ENCODE peak calls at places on chromosome 9, in ten cellular contexts. One of them, this sample, is unnamed.

GRCh38 chr9:130325921-130326320 is 60.4 kb downstream of the HMCN2 start:
- DNase-seq in prostate gland: no peak
- DNase-seq in upper lobe of left lung: no peak
- DNase-seq in suprapubic skin: no peak
- DNase-seq in K562: no peak
- DNase-seq in spleen: no peak
- DNase-seq in HCT116: no peak
- DNase-seq in stomach: no peak
- DNase-seq in endothelial cell of umbilical vein: no peak
- DNase-seq in sigmoid colon: no peak
- DNase-seq in this sample: no peak

GRCh38 chr9:95459867-95460626 is 56.7 kb downstream of the PTCH1 start:
- DNase-seq in prostate gland: no peak
- DNase-seq in upper lobe of left lung: no peak
- DNase-seq in suprapubic skin: no peak
- DNase-seq in K562: no peak
- DNase-seq in spleen: no peak
- DNase-seq in HCT116: no peak
- DNase-seq in stomach: no peak
- DNase-seq in endothelial cell of umbilical vein: no peak
- DNase-seq in sigmoid colon: no peak
- DNase-seq in this sample: no peak

GRCh38 chr9:99563364-99563763 is 258.3 kb upstream of the NR4A3 start:
- DNase-seq in prostate gland: no peak
- DNase-seq in upper lobe of left lung: no peak
- DNase-seq in suprapubic skin: no peak
- DNase-seq in K562: peak
- DNase-seq in spleen: no peak
- DNase-seq in HCT116: no peak
- DNase-seq in stomach: no peak
- DNase-seq in endothelial cell of umbilical vein: no peak
- DNase-seq in sigmoid colon: no peak
- DNase-seq in this sample: no peak

GRCh38 chr9:95641591-95641990 is 124.8 kb upstream of the PTCH1 start:
- DNase-seq in prostate gland: no peak
- DNase-seq in upper lobe of left lung: no peak
- DNase-seq in suprapubic skin: no peak
- DNase-seq in K562: peak
- DNase-seq in spleen: no peak
- DNase-seq in HCT116: no peak
- DNase-seq in stomach: no peak
- DNase-seq in endothelial cell of umbilical vein: no peak
- DNase-seq in sigmoid colon: no peak
- DNase-seq in this sample: no peak

GRCh38 chr9:131739192-131739961 is 499 bp downstream of the RAPGEF1 start:
- DNase-seq in prostate gland: no peak
- DNase-seq in upper lobe of left lung: peak
- DNase-seq in suprapubic skin: no peak
- DNase-seq in K562: peak
- DNase-seq in spleen: peak
- DNase-seq in HCT116: no peak
- DNase-seq in stomach: peak
- DNase-seq in endothelial cell of umbilical vein: peak
- DNase-seq in sigmoid colon: peak
- DNase-seq in this sample: no peak

GRCh38 chr9:132162764-132163456 is 1.1 kb downstream of the NTNG2 start:
- DNase-seq in prostate gland: no peak
- DNase-seq in upper lobe of left lung: no peak
- DNase-seq in suprapubic skin: no peak
- DNase-seq in K562: no peak
- DNase-seq in spleen: peak
- DNase-seq in HCT116: no peak
- DNase-seq in stomach: no peak
- DNase-seq in endothelial cell of umbilical vein: no peak
- DNase-seq in sigmoid colon: no peak
- DNase-seq in this sample: no peak

GRCh38 chr9:130383979-130384676 is 60.6 kb upstream of the ASS1 start:
- DNase-seq in prostate gland: no peak
- DNase-seq in upper lobe of left lung: no peak
- DNase-seq in suprapubic skin: no peak
- DNase-seq in K562: no peak
- DNase-seq in spleen: no peak
- DNase-seq in HCT116: no peak
- DNase-seq in stomach: no peak
- DNase-seq in endothelial cell of umbilical vein: no peak
- DNase-seq in sigmoid colon: no peak
- DNase-seq in this sample: no peak

GRCh38 chr9:124320062-124320973 is 62.6 kb downstream of the NEK6 start:
- DNase-seq in prostate gland: peak
- DNase-seq in upper lobe of left lung: peak
- DNase-seq in suprapubic skin: no peak
- DNase-seq in K562: peak
- DNase-seq in spleen: peak
- DNase-seq in HCT116: peak
- DNase-seq in stomach: peak
- DNase-seq in endothelial cell of umbilical vein: peak
- DNase-seq in sigmoid colon: peak
- DNase-seq in this sample: peak

GRCh38 chr9:129319938-129320481 is 141.9 kb upstream of the IER5L start:
- DNase-seq in prostate gland: no peak
- DNase-seq in upper lobe of left lung: peak
- DNase-seq in suprapubic skin: peak
- DNase-seq in K562: no peak
- DNase-seq in spleen: no peak
- DNase-seq in HCT116: no peak
- DNase-seq in stomach: peak
- DNase-seq in endothelial cell of umbilical vein: no peak
- DNase-seq in sigmoid colon: peak
- DNase-seq in this sample: peak

GRCh38 chr9:129322022-129322621 is 144.1 kb upstream of the IER5L start:
- DNase-seq in prostate gland: no peak
- DNase-seq in upper lobe of left lung: peak
- DNase-seq in suprapubic skin: peak
- DNase-seq in K562: no peak
- DNase-seq in spleen: peak
- DNase-seq in HCT116: no peak
- DNase-seq in stomach: no peak
- DNase-seq in endothelial cell of umbilical vein: no peak
- DNase-seq in sigmoid colon: peak
- DNase-seq in this sample: peak

GRCh38 chr9:129319076-129319937 is 141.2 kb upstream of the IER5L start:
- DNase-seq in prostate gland: no peak
- DNase-seq in upper lobe of left lung: peak
- DNase-seq in suprapubic skin: peak
- DNase-seq in K562: no peak
- DNase-seq in spleen: peak
- DNase-seq in HCT116: no peak
- DNase-seq in stomach: peak
- DNase-seq in endothelial cell of umbilical vein: no peak
- DNase-seq in sigmoid colon: peak
- DNase-seq in this sample: no peak

GRCh38 chr9:129321511-129322021 is 143.5 kb upstream of the IER5L start:
- DNase-seq in prostate gland: no peak
- DNase-seq in upper lobe of left lung: peak
- DNase-seq in suprapubic skin: no peak
- DNase-seq in K562: no peak
- DNase-seq in spleen: no peak
- DNase-seq in HCT116: no peak
- DNase-seq in stomach: peak
- DNase-seq in endothelial cell of umbilical vein: no peak
- DNase-seq in sigmoid colon: peak
- DNase-seq in this sample: no peak

GRCh38 chr9:129320575-129321311 is 142.7 kb upstream of the IER5L start:
- DNase-seq in prostate gland: peak
- DNase-seq in upper lobe of left lung: peak
- DNase-seq in suprapubic skin: peak
- DNase-seq in K562: peak
- DNase-seq in spleen: peak
- DNase-seq in HCT116: no peak
- DNase-seq in stomach: peak
- DNase-seq in endothelial cell of umbilical vein: peak
- DNase-seq in sigmoid colon: peak
- DNase-seq in this sample: peak
- TF ChIP-seq POLR2A in prostate gland: peak
- TF ChIP-seq POLR2A in upper lobe of left lung: no peak
- TF ChIP-seq POLR2A in suprapubic skin: peak
- TF ChIP-seq POLR2A in K562: no peak
- TF ChIP-seq POLR2A in spleen: no peak
- TF ChIP-seq POLR2A in HCT116: no peak
- TF ChIP-seq POLR2A in stomach: peak
- TF ChIP-seq POLR2A in endothelial cell of umbilical vein: no peak
- TF ChIP-seq POLR2A in sigmoid colon: no peak
- TF ChIP-seq POLR2A in this sample: no peak

GRCh38 chr9:136949817-136950655 is 2.0 kb upstream of the LCN12 start:
- DNase-seq in prostate gland: peak
- DNase-seq in upper lobe of left lung: peak
- DNase-seq in suprapubic skin: peak
- DNase-seq in K562: peak
- DNase-seq in spleen: peak
- DNase-seq in HCT116: peak
- DNase-seq in stomach: peak
- DNase-seq in endothelial cell of umbilical vein: peak
- DNase-seq in sigmoid colon: peak
- DNase-seq in this sample: peak

GRCh38 chr9:136949239-136949816 is 2.7 kb upstream of the LCN12 start:
- DNase-seq in prostate gland: no peak
- DNase-seq in upper lobe of left lung: no peak
- DNase-seq in suprapubic skin: no peak
- DNase-seq in K562: no peak
- DNase-seq in spleen: peak
- DNase-seq in HCT116: no peak
- DNase-seq in stomach: no peak
- DNase-seq in endothelial cell of umbilical vein: no peak
- DNase-seq in sigmoid colon: no peak
- DNase-seq in this sample: no peak

GRCh38 chr9:136952354-136952855 is 332 bp downstream of the LCN12 start:
- DNase-seq in prostate gland: no peak
- DNase-seq in upper lobe of left lung: no peak
- DNase-seq in suprapubic skin: no peak
- DNase-seq in K562: no peak
- DNase-seq in spleen: peak
- DNase-seq in HCT116: no peak
- DNase-seq in stomach: no peak
- DNase-seq in endothelial cell of umbilical vein: no peak
- DNase-seq in sigmoid colon: no peak
- DNase-seq in this sample: no peak

GRCh38 chr9:136951541-136952353 is at the start of gene LCN12:
- DNase-seq in prostate gland: no peak
- DNase-seq in upper lobe of left lung: no peak
- DNase-seq in suprapubic skin: no peak
- DNase-seq in K562: no peak
- DNase-seq in spleen: peak
- DNase-seq in HCT116: no peak
- DNase-seq in stomach: no peak
- DNase-seq in endothelial cell of umbilical vein: no peak
- DNase-seq in sigmoid colon: no peak
- DNase-seq in this sample: no peak

DNA sequence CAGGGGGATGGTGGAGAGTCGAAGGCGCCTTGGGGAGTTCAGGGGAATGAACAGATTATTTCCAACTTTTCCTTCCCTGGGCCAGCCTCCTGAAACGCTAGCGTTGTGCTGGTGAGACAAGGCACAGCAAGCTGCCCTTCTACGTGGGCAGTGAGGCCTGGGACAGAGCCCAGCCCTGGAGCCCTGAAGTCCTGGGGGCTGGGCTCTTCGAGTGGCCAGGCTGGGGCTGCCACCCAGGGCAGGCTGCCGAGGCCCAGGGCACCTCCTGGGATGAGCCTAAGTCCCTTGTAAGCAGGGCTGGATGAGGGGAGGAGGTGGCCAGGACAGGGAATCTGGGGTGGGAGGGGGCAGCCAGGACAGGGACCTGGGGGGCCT is 1.4 kb upstream of the LCN12 start:
- DNase-seq in prostate gland: no peak
- DNase-seq in upper lobe of left lung: no peak
- DNase-seq in suprapubic skin: no peak
- DNase-seq in K562: no peak
- DNase-seq in spleen: no peak
- DNase-seq in HCT116: no peak
- DNase-seq in stomach: no peak
- DNase-seq in endothelial cell of umbilical vein: no peak
- DNase-seq in sigmoid colon: no peak
- DNase-seq in this sample: no peak
- H3K4me3 ChIP-seq in prostate gland: peak
- H3K4me3 ChIP-seq in upper lobe of left lung: no peak
- H3K4me3 ChIP-seq in suprapubic skin: peak
- H3K4me3 ChIP-seq in K562: peak
- H3K4me3 ChIP-seq in spleen: peak
- H3K4me3 ChIP-seq in HCT116: peak
- H3K4me3 ChIP-seq in stomach: peak
- H3K4me3 ChIP-seq in endothelial cell of umbilical vein: peak
- H3K4me3 ChIP-seq in sigmoid colon: no peak
- H3K4me3 ChIP-seq in this sample: peak

DNA sequence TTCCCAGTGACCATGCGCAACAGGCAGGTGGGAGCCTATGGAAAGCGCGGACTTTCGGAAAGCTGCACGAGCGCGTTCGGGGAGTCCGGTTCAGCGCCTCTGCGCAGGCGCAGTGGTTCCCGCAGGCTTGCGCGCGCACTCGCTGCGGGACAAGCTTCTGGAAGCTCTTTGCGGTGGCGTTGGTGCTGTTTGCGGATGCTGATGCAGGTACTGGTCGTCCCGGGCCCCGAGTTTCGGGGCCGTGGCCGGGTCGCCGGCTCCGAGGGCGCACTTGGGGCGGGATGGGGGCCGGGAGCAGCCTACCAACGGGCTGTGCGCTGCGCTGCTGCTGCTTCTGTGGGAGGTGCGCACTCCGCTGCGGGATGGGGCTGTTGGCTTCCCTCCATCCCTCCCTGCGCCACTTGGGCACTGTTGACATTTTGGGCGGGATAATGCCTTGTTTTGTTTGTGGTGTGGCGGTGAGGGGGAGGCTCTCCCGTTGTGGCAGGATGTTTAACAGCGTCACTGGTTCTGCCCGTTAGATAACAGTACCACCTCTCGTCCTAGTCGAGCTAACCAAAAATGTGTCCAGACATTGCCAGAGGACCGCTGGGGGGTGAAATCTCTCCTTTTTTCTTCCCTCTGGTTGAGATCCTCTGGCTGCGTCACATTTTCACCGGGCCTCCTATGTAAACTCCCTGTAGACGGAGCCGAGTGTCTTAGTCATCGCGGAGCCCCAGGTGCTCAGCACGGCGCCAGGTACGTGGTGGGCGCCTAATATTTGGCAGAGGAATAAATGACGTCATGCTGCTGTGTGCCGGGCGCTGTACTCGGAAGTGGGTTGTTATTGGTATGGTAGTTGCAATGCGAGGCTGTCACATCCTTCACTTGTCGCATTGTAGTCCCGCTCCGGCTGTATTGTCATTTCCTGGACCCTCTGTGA is at the start of gene ZNF483:
- DNase-seq in prostate gland: peak
- DNase-seq in upper lobe of left lung: peak
- DNase-seq in suprapubic skin: no peak
- DNase-seq in K562: peak
- DNase-seq in spleen: peak
- DNase-seq in HCT116: peak
- DNase-seq in stomach: peak
- DNase-seq in endothelial cell of umbilical vein: peak
- DNase-seq in sigmoid colon: peak
- DNase-seq in this sample: peak
- TF ChIP-seq POLR2AphosphoS5 in prostate gland: peak
- TF ChIP-seq POLR2AphosphoS5 in upper lobe of left lung: no peak
- TF ChIP-seq POLR2AphosphoS5 in suprapubic skin: no peak
- TF ChIP-seq POLR2AphosphoS5 in K562: no peak
- TF ChIP-seq POLR2AphosphoS5 in spleen: peak
- TF ChIP-seq POLR2AphosphoS5 in HCT116: peak
- TF ChIP-seq POLR2AphosphoS5 in stomach: peak
- TF ChIP-seq POLR2AphosphoS5 in endothelial cell of umbilical vein: no peak
- TF ChIP-seq POLR2AphosphoS5 in sigmoid colon: peak
- TF ChIP-seq POLR2AphosphoS5 in this sample: peak

GRCh38 chr9:107485451-107486043 is 4.0 kb downstream of the KLF4 start:
- DNase-seq in prostate gland: no peak
- DNase-seq in upper lobe of left lung: no peak
- DNase-seq in suprapubic skin: no peak
- DNase-seq in K562: no peak
- DNase-seq in spleen: no peak
- DNase-seq in HCT116: no peak
- DNase-seq in stomach: no peak
- DNase-seq in endothelial cell of umbilical vein: no peak
- DNase-seq in sigmoid colon: no peak
- DNase-seq in this sample: no peak
- TF ChIP-seq POLR2A in prostate gland: no peak
- TF ChIP-seq POLR2A in upper lobe of left lung: no peak
- TF ChIP-seq POLR2A in suprapubic skin: no peak
- TF ChIP-seq POLR2A in K562: no peak
- TF ChIP-seq POLR2A in spleen: no peak
- TF ChIP-seq POLR2A in HCT116: no peak
- TF ChIP-seq POLR2A in stomach: no peak
- TF ChIP-seq POLR2A in endothelial cell of umbilical vein: no peak
- TF ChIP-seq POLR2A in sigmoid colon: no peak
- TF ChIP-seq POLR2A in this sample: no peak